ENCODE peak calls at places on chromosomes 7 and 10, in nine cellular contexts. One of them, this sample, is unnamed.

GRCh38 chr7:143352506-143353130 is 9.9 kb downstream of the FAM131B start:
- DNase-seq in neural progenitor cell: peak; percentile 86
- DNase-seq in heart left ventricle: no peak
- DNase-seq in effector memory CD4-positive, alpha-beta T cell: no peak
- DNase-seq in small intestine: no peak
- DNase-seq in H7: no peak
- DNase-seq in sigmoid colon: no peak
- DNase-seq in transverse colon: no peak
- DNase-seq in CD4-positive, alpha-beta T cell: no peak
- DNase-seq in this sample: no peak

GRCh38 chr10:10499839-10500238 is 517.8 kb upstream of the CELF2 start:
- DNase-seq in neural progenitor cell: no peak
- DNase-seq in heart left ventricle: no peak
- DNase-seq in effector memory CD4-positive, alpha-beta T cell: no peak
- DNase-seq in small intestine: no peak
- DNase-seq in H7: no peak
- DNase-seq in sigmoid colon: no peak
- DNase-seq in transverse colon: no peak
- DNase-seq in CD4-positive, alpha-beta T cell: no peak
- DNase-seq in this sample: no peak

GRCh38 chr7:88090671-88091070 is 129.2 kb downstream of the SRI start:
- DNase-seq in neural progenitor cell: no peak
- DNase-seq in heart left ventricle: no peak
- DNase-seq in effector memory CD4-positive, alpha-beta T cell: no peak
- DNase-seq in small intestine: no peak
- DNase-seq in H7: no peak
- DNase-seq in sigmoid colon: no peak
- DNase-seq in transverse colon: no peak
- DNase-seq in CD4-positive, alpha-beta T cell: no peak
- DNase-seq in this sample: no peak

GRCh38 chr10:92851003-92851402 is 2.7 kb downstream of the EXOC6 start:
- DNase-seq in neural progenitor cell: no peak
- DNase-seq in heart left ventricle: no peak
- DNase-seq in effector memory CD4-positive, alpha-beta T cell: no peak
- DNase-seq in small intestine: no peak
- DNase-seq in H7: no peak
- DNase-seq in sigmoid colon: no peak
- DNase-seq in transverse colon: no peak
- DNase-seq in CD4-positive, alpha-beta T cell: no peak
- DNase-seq in this sample: no peak

GRCh38 chr7:106064836-106065559 is 47.1 kb downstream of the SYPL1 start:
- DNase-seq in neural progenitor cell: peak; percentile 25
- DNase-seq in heart left ventricle: peak; percentile 89
- DNase-seq in effector memory CD4-positive, alpha-beta T cell: no peak
- DNase-seq in small intestine: peak; percentile 88
- DNase-seq in H7: peak; percentile 53
- DNase-seq in sigmoid colon: peak; percentile 97
- DNase-seq in transverse colon: peak; percentile 79
- DNase-seq in CD4-positive, alpha-beta T cell: no peak
- DNase-seq in this sample: peak; percentile 67

GRCh38 chr7:45659496-45660139 is 85.5 kb downstream of the ADCY1 start:
- DNase-seq in neural progenitor cell: no peak
- DNase-seq in heart left ventricle: no peak
- DNase-seq in effector memory CD4-positive, alpha-beta T cell: no peak
- DNase-seq in small intestine: no peak
- DNase-seq in H7: no peak
- DNase-seq in sigmoid colon: no peak
- DNase-seq in transverse colon: no peak
- DNase-seq in CD4-positive, alpha-beta T cell: no peak
- DNase-seq in this sample: peak; percentile 27

GRCh38 chr10:84308481-84309304 is 19.7 kb upstream of the CCSER2 start:
- DNase-seq in neural progenitor cell: no peak
- DNase-seq in heart left ventricle: peak; percentile 63
- DNase-seq in effector memory CD4-positive, alpha-beta T cell: no peak
- DNase-seq in small intestine: peak; percentile 64
- DNase-seq in H7: no peak
- DNase-seq in sigmoid colon: no peak
- DNase-seq in transverse colon: peak; percentile 51
- DNase-seq in CD4-positive, alpha-beta T cell: peak; percentile 24
- DNase-seq in this sample: no peak

GRCh38 chr10:58638406-58638805 is 125.7 kb downstream of the BICC1 start:
- DNase-seq in neural progenitor cell: no peak
- DNase-seq in heart left ventricle: no peak
- DNase-seq in effector memory CD4-positive, alpha-beta T cell: no peak
- DNase-seq in small intestine: no peak
- DNase-seq in H7: no peak
- DNase-seq in sigmoid colon: no peak
- DNase-seq in transverse colon: no peak
- DNase-seq in CD4-positive, alpha-beta T cell: no peak
- DNase-seq in this sample: no peak

GRCh38 chr7:149218469-149219420 is 20.7 kb upstream of the ZNF212 start:
- DNase-seq in neural progenitor cell: peak; percentile 27
- DNase-seq in heart left ventricle: no peak
- DNase-seq in effector memory CD4-positive, alpha-beta T cell: no peak
- DNase-seq in small intestine: no peak
- DNase-seq in H7: no peak
- DNase-seq in sigmoid colon: no peak
- DNase-seq in transverse colon: no peak
- DNase-seq in CD4-positive, alpha-beta T cell: no peak
- DNase-seq in this sample: no peak

GRCh38 chr10:75201793-75202307 is 8.7 kb upstream of the VDAC2 start:
- DNase-seq in neural progenitor cell: no peak
- DNase-seq in heart left ventricle: no peak
- DNase-seq in effector memory CD4-positive, alpha-beta T cell: no peak
- DNase-seq in small intestine: peak; percentile 97
- DNase-seq in H7: no peak
- DNase-seq in sigmoid colon: peak; percentile 39
- DNase-seq in transverse colon: peak; percentile 64
- DNase-seq in CD4-positive, alpha-beta T cell: no peak
- DNase-seq in this sample: no peak

GRCh38 chr7:105815580-105815979 is 60.8 kb downstream of the ATXN7L1 start:
- DNase-seq in neural progenitor cell: no peak
- DNase-seq in heart left ventricle: no peak
- DNase-seq in effector memory CD4-positive, alpha-beta T cell: no peak
- DNase-seq in small intestine: no peak
- DNase-seq in H7: no peak
- DNase-seq in sigmoid colon: no peak
- DNase-seq in transverse colon: no peak
- DNase-seq in CD4-positive, alpha-beta T cell: no peak
- DNase-seq in this sample: no peak

GRCh38 chr7:141073173-141073640 is 657 bp upstream of the TMEM178B start:
- DNase-seq in neural progenitor cell: peak; percentile 92
- DNase-seq in heart left ventricle: peak; percentile 33
- DNase-seq in effector memory CD4-positive, alpha-beta T cell: no peak
- DNase-seq in small intestine: no peak
- DNase-seq in H7: peak; percentile 83
- DNase-seq in sigmoid colon: no peak
- DNase-seq in transverse colon: peak; percentile 9
- DNase-seq in CD4-positive, alpha-beta T cell: no peak
- DNase-seq in this sample: no peak

GRCh38 chr7:99531354-99531765 is 20.6 kb downstream of the FAM200A start:
- DNase-seq in neural progenitor cell: no peak
- DNase-seq in heart left ventricle: no peak
- DNase-seq in effector memory CD4-positive, alpha-beta T cell: no peak
- DNase-seq in small intestine: no peak
- DNase-seq in H7: no peak
- DNase-seq in sigmoid colon: no peak
- DNase-seq in transverse colon: no peak
- DNase-seq in CD4-positive, alpha-beta T cell: no peak
- DNase-seq in this sample: no peak

GRCh38 chr10:1527951-1528350 is 209.4 kb downstream of the ADARB2 start:
- DNase-seq in neural progenitor cell: no peak
- DNase-seq in heart left ventricle: no peak
- DNase-seq in effector memory CD4-positive, alpha-beta T cell: no peak
- DNase-seq in small intestine: no peak
- DNase-seq in H7: no peak
- DNase-seq in sigmoid colon: peak; percentile 52
- DNase-seq in transverse colon: no peak
- DNase-seq in CD4-positive, alpha-beta T cell: no peak
- DNase-seq in this sample: no peak

GRCh38 chr10:10773109-10773508 is 244.6 kb upstream of the CELF2 start:
- DNase-seq in neural progenitor cell: no peak
- DNase-seq in heart left ventricle: no peak
- DNase-seq in effector memory CD4-positive, alpha-beta T cell: no peak
- DNase-seq in small intestine: no peak
- DNase-seq in H7: no peak
- DNase-seq in sigmoid colon: no peak
- DNase-seq in transverse colon: no peak
- DNase-seq in CD4-positive, alpha-beta T cell: no peak
- DNase-seq in this sample: no peak

GRCh38 chr7:21806388-21806787 is 139.3 kb downstream of the CDCA7L start:
- DNase-seq in neural progenitor cell: no peak
- DNase-seq in heart left ventricle: no peak
- DNase-seq in effector memory CD4-positive, alpha-beta T cell: no peak
- DNase-seq in small intestine: no peak
- DNase-seq in H7: no peak
- DNase-seq in sigmoid colon: no peak
- DNase-seq in transverse colon: no peak
- DNase-seq in CD4-positive, alpha-beta T cell: no peak
- DNase-seq in this sample: no peak

GRCh38 chr7:21805793-21806192 is 139.9 kb downstream of the CDCA7L start:
- DNase-seq in neural progenitor cell: no peak
- DNase-seq in heart left ventricle: no peak
- DNase-seq in effector memory CD4-positive, alpha-beta T cell: no peak
- DNase-seq in small intestine: peak; percentile 23
- DNase-seq in H7: no peak
- DNase-seq in sigmoid colon: no peak
- DNase-seq in transverse colon: no peak
- DNase-seq in CD4-positive, alpha-beta T cell: no peak
- DNase-seq in this sample: no peak
- H3K27me3 ChIP-seq in neural progenitor cell: no peaks in the 10 kb centered on the region
- H3K27me3 ChIP-seq in heart left ventricle: no peaks in the 10 kb centered on the region
- H3K27me3 ChIP-seq in effector memory CD4-positive, alpha-beta T cell: peaks cover 3% of the 10 kb centered on the region
- H3K27me3 ChIP-seq in small intestine: no peaks in the 10 kb centered on the region
- H3K27me3 ChIP-seq in H7: no peaks in the 10 kb centered on the region
- H3K27me3 ChIP-seq in sigmoid colon: no peaks in the 10 kb centered on the region
- H3K27me3 ChIP-seq in transverse colon: no peaks in the 10 kb centered on the region
- H3K27me3 ChIP-seq in CD4-positive, alpha-beta T cell: no peaks in the 10 kb centered on the region
- H3K27me3 ChIP-seq in this sample: no peaks in the 10 kb centered on the region

GRCh38 chr7:4731803-4732202 is 43.6 kb upstream of the AP5Z1 start:
- DNase-seq in neural progenitor cell: no peak
- DNase-seq in heart left ventricle: no peak
- DNase-seq in effector memory CD4-positive, alpha-beta T cell: no peak
- DNase-seq in small intestine: no peak
- DNase-seq in H7: no peak
- DNase-seq in sigmoid colon: no peak
- DNase-seq in transverse colon: no peak
- DNase-seq in CD4-positive, alpha-beta T cell: no peak
- DNase-seq in this sample: no peak

GRCh38 chr7:4730971-4731370 is 44.5 kb upstream of the AP5Z1 start:
- DNase-seq in neural progenitor cell: no peak
- DNase-seq in heart left ventricle: no peak
- DNase-seq in effector memory CD4-positive, alpha-beta T cell: no peak
- DNase-seq in small intestine: no peak
- DNase-seq in H7: no peak
- DNase-seq in sigmoid colon: no peak
- DNase-seq in transverse colon: no peak
- DNase-seq in CD4-positive, alpha-beta T cell: no peak
- DNase-seq in this sample: no peak

GRCh38 chr7:4733936-4734528 is 41.4 kb upstream of the AP5Z1 start:
- DNase-seq in neural progenitor cell: no peak
- DNase-seq in heart left ventricle: no peak
- DNase-seq in effector memory CD4-positive, alpha-beta T cell: no peak
- DNase-seq in small intestine: no peak
- DNase-seq in H7: no peak
- DNase-seq in sigmoid colon: no peak
- DNase-seq in transverse colon: no peak
- DNase-seq in CD4-positive, alpha-beta T cell: no peak
- DNase-seq in this sample: no peak

GRCh38 chr7:4737300-4737699 is 38.1 kb upstream of the AP5Z1 start:
- DNase-seq in neural progenitor cell: no peak
- DNase-seq in heart left ventricle: no peak
- DNase-seq in effector memory CD4-positive, alpha-beta T cell: no peak
- DNase-seq in small intestine: no peak
- DNase-seq in H7: no peak
- DNase-seq in sigmoid colon: no peak
- DNase-seq in transverse colon: no peak
- DNase-seq in CD4-positive, alpha-beta T cell: no peak
- DNase-seq in this sample: no peak

GRCh38 chr7:4734587-4735365 is 40.6 kb upstream of the AP5Z1 start:
- DNase-seq in neural progenitor cell: no peak
- DNase-seq in heart left ventricle: no peak
- DNase-seq in effector memory CD4-positive, alpha-beta T cell: no peak
- DNase-seq in small intestine: no peak
- DNase-seq in H7: no peak
- DNase-seq in sigmoid colon: no peak
- DNase-seq in transverse colon: no peak
- DNase-seq in CD4-positive, alpha-beta T cell: no peak
- DNase-seq in this sample: no peak
- H3K27me3 ChIP-seq in neural progenitor cell: no peaks in the 10 kb centered on the region
- H3K27me3 ChIP-seq in heart left ventricle: no peaks in the 10 kb centered on the region
- H3K27me3 ChIP-seq in effector memory CD4-positive, alpha-beta T cell: no peaks in the 10 kb centered on the region
- H3K27me3 ChIP-seq in small intestine: no peaks in the 10 kb centered on the region
- H3K27me3 ChIP-seq in H7: no peaks in the 10 kb centered on the region
- H3K27me3 ChIP-seq in sigmoid colon: no peaks in the 10 kb centered on the region
- H3K27me3 ChIP-seq in transverse colon: no peaks in the 10 kb centered on the region
- H3K27me3 ChIP-seq in CD4-positive, alpha-beta T cell: no peaks in the 10 kb centered on the region
- H3K27me3 ChIP-seq in this sample: no peaks in the 10 kb centered on the region

GRCh38 chr10:68734349-68734748 is 13.3 kb downstream of the CCAR1 start:
- DNase-seq in neural progenitor cell: no peak
- DNase-seq in heart left ventricle: no peak
- DNase-seq in effector memory CD4-positive, alpha-beta T cell: no peak
- DNase-seq in small intestine: no peak
- DNase-seq in H7: no peak
- DNase-seq in sigmoid colon: no peak
- DNase-seq in transverse colon: no peak
- DNase-seq in CD4-positive, alpha-beta T cell: no peak
- DNase-seq in this sample: no peak

GRCh38 chr10:68732651-68733050 is 11.6 kb downstream of the CCAR1 start:
- DNase-seq in neural progenitor cell: no peak
- DNase-seq in heart left ventricle: no peak
- DNase-seq in effector memory CD4-positive, alpha-beta T cell: no peak
- DNase-seq in small intestine: no peak
- DNase-seq in H7: no peak
- DNase-seq in sigmoid colon: no peak
- DNase-seq in transverse colon: no peak
- DNase-seq in CD4-positive, alpha-beta T cell: no peak
- DNase-seq in this sample: no peak

GRCh38 chr10:68735119-68735518 is 14.1 kb downstream of the CCAR1 start:
- DNase-seq in neural progenitor cell: no peak
- DNase-seq in heart left ventricle: no peak
- DNase-seq in effector memory CD4-positive, alpha-beta T cell: no peak
- DNase-seq in small intestine: no peak
- DNase-seq in H7: no peak
- DNase-seq in sigmoid colon: no peak
- DNase-seq in transverse colon: no peak
- DNase-seq in CD4-positive, alpha-beta T cell: no peak
- DNase-seq in this sample: no peak
- H3K27me3 ChIP-seq in neural progenitor cell: no peaks in the 10 kb centered on the region
- H3K27me3 ChIP-seq in heart left ventricle: no peaks in the 10 kb centered on the region
- H3K27me3 ChIP-seq in effector memory CD4-positive, alpha-beta T cell: no peaks in the 10 kb centered on the region
- H3K27me3 ChIP-seq in small intestine: no peaks in the 10 kb centered on the region
- H3K27me3 ChIP-seq in H7: no peaks in the 10 kb centered on the region
- H3K27me3 ChIP-seq in sigmoid colon: no peaks in the 10 kb centered on the region
- H3K27me3 ChIP-seq in transverse colon: no peaks in the 10 kb centered on the region
- H3K27me3 ChIP-seq in CD4-positive, alpha-beta T cell: no peaks in the 10 kb centered on the region
- H3K27me3 ChIP-seq in this sample: no peaks in the 10 kb centered on the region

DNA sequence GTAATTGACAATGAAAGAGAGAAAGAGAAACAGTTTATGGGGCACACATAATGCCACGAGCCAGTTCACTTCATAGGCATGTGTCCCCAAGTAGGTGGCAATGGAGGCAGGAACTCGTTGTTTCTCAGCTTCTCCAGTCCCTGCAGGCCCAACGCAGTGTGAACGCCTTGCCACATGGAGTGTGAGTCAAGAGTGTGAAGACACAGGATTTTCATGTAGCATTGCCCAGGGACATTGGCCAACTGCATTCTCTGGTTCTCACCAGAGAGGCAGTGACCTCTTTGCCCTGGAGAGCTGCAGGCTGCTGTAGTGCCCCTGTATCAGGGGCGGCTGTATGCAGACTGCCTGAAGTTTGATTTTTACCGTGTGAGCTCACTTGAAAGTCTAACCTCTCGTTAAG is 12.9 kb downstream of the LRRC18 start:
- DNase-seq in neural progenitor cell: no peak
- DNase-seq in heart left ventricle: no peak
- DNase-seq in effector memory CD4-positive, alpha-beta T cell: no peak
- DNase-seq in small intestine: no peak
- DNase-seq in H7: no peak
- DNase-seq in sigmoid colon: no peak
- DNase-seq in transverse colon: no peak
- DNase-seq in CD4-positive, alpha-beta T cell: no peak
- DNase-seq in this sample: no peak
- H3K27me3 ChIP-seq in neural progenitor cell: no peaks in the 10 kb centered on the region
- H3K27me3 ChIP-seq in heart left ventricle: no peaks in the 10 kb centered on the region
- H3K27me3 ChIP-seq in effector memory CD4-positive, alpha-beta T cell: no peaks in the 10 kb centered on the region
- H3K27me3 ChIP-seq in small intestine: no peaks in the 10 kb centered on the region
- H3K27me3 ChIP-seq in H7: no peaks in the 10 kb centered on the region
- H3K27me3 ChIP-seq in sigmoid colon: no peaks in the 10 kb centered on the region
- H3K27me3 ChIP-seq in transverse colon: no peaks in the 10 kb centered on the region
- H3K27me3 ChIP-seq in CD4-positive, alpha-beta T cell: no peaks in the 10 kb centered on the region
- H3K27me3 ChIP-seq in this sample: no peaks in the 10 kb centered on the region